ENCODE peak calls at places on chromosomes 2 and 18, in four cellular contexts. A, C, S and T are unnamed samples.

GRCh38 chr18:9353596-9353995 is 19.0 kb downstream of the TWSG1 start:
- DNase-seq in C (no peak), A (no peak), S (no peak), T (no peak)

GRCh38 chr2:182715121-182715895 is 749 bp upstream of the DNAJC10 start:
- DNase-seq in A (peak; percentile 11), C (no peak), S (peak; percentile 14), T (no peak)

GRCh38 chr2:237687666-237688065 is 60.3 kb downstream of the LRRFIP1 start:
- DNase-seq in S (peak; percentile 100), C (peak; percentile 85), A (peak; percentile 66), T (peak; percentile 64)

GRCh38 chr2:151808258-151809072 is 19.8 kb downstream of the ARL5A start:
- DNase-seq in C (no peak), A (no peak), S (no peak), T (no peak)

GRCh38 chr2:65636024-65636423 is 203.6 kb upstream of the SPRED2 start:
- DNase-seq in A (no peak), C (no peak), S (no peak), T (no peak)

GRCh38 chr2:148969585-148970180 is 68.8 kb upstream of the LYPD6B start:
- DNase-seq in C (no peak), S (no peak), A (no peak), T (no peak)

GRCh38 chr2:180311-180710 is 83.5 kb downstream of the SH3YL1 start:
- DNase-seq in C (no peak), A (no peak), S (no peak), T (no peak)

GRCh38 chr2:74026674-74027294 is 42.1 kb downstream of the TET3 start:
- DNase-seq in S (no peak), C (no peak), A (no peak), T (no peak)

GRCh38 chr2:207670887-207671286 is 40.6 kb upstream of the CCNYL1 start:
- DNase-seq in S (no peak), C (no peak), A (no peak), T (no peak)

GRCh38 chr2:32864337-32864736 is 82.4 kb upstream of the LTBP1 start:
- DNase-seq in C (no peak), A (no peak), S (peak; percentile 32), T (no peak)

GRCh38 chr2:54629914-54630609 is 93.4 kb upstream of the EML6 start:
- DNase-seq in S (peak; percentile 27), C (peak; percentile 34), A (peak; percentile 79), T (no peak)

GRCh38 chr18:80202264-80202998 is 44.9 kb downstream of the PARD6G start:
- DNase-seq in S (no peak), C (no peak), A (no peak), T (no peak)

GRCh38 chr2:207330912-207331311 is 165.2 kb upstream of the KLF7 start:
- DNase-seq in S (peak; percentile 97), A (peak; percentile 66), C (no peak), T (no peak)

GRCh38 chr2:160062283-160063005 is at the start of gene PLA2R1:
- DNase-seq in C (peak; percentile 79), S (peak; percentile 39), A (peak; percentile 67), T (peak; percentile 75)

GRCh38 chr2:26986576-26986975 is 16.1 kb downstream of the MAPRE3 start:
- DNase-seq in C (no peak), S (no peak), A (no peak), T (no peak)

GRCh38 chr18:27143580-27144287 is 41.4 kb downstream of the CHST9 start:
- DNase-seq in A (peak; percentile 29), C (no peak), S (no peak), T (no peak)

GRCh38 chr2:218861645-218862318 is 2.2 kb downstream of the WNT6 start:
- DNase-seq in A (no peak), C (no peak), S (no peak), T (no peak)

GRCh38 chr2:102392096-102392495 is 30.9 kb upstream of the IL18RAP start:
- DNase-seq in A (no peak), C (no peak), S (no peak), T (no peak)

GRCh38 chr2:160437273-160437672 is 56.3 kb downstream of the RBMS1 start:
- DNase-seq in A (no peak), S (no peak), C (no peak), T (no peak)

GRCh38 chr2:240427729-240428128 is 7.7 kb upstream of the GPC1 start:
- DNase-seq in S (no peak), A (no peak), C (no peak), T (no peak)

GRCh38 chr2:100038019-100038418 is 104.4 kb downstream of the AFF3 start:
- DNase-seq in C (no peak), A (no peak), S (no peak), T (no peak)

GRCh38 chr2:15797231-15797945 is 143.0 kb upstream of the MYCN start:
- DNase-seq in A (no peak), C (no peak), S (no peak), T (no peak)

GRCh38 chr18:64219511-64219910 is 70.6 kb upstream of the LINC00305 start:
- DNase-seq in C (no peak), S (no peak), A (no peak), T (no peak)

GRCh38 chr2:49123600-49123999 is 30.7 kb downstream of the FSHR start:
- DNase-seq in A (no peak), C (no peak), S (no peak), T (no peak)

GRCh38 chr2:196925768-196926561 is 542 bp downstream of the PGAP1 start:
- DNase-seq in C (peak; percentile 46), A (peak; percentile 42), S (no peak), T (peak; percentile 36)

GRCh38 chr2:190235101-190235500 is 84.5 kb downstream of the HIBCH start:
- DNase-seq in S (no peak), A (no peak), C (no peak), T (no peak)

GRCh38 chr2:144137705-144138428 is 382.1 kb downstream of the ZEB2 start:
- DNase-seq in C (no peak), A (no peak), S (peak; percentile 50), T (no peak)

GRCh38 chr2:95356821-95357700 is 45.4 kb upstream of the FAHD2A start:
- DNase-seq in S (no peak), A (no peak), C (peak; percentile 4), T (no peak)

GRCh38 chr2:156908825-156909224 is 348.7 kb upstream of the GALNT5 start:
- DNase-seq in A (no peak), C (no peak), S (peak; percentile 41), T (no peak)

GRCh38 chr2:100274566-100275199 is 47.6 kb downstream of the LONRF2 start:
- DNase-seq in C (no peak), S (no peak), A (no peak), T (no peak)

GRCh38 chr2:190156750-190157277 is 94.3 kb upstream of the MSTN start:
- DNase-seq in S (no peak), A (no peak), C (no peak), T (no peak)

GRCh38 chr2:165010556-165010955 is 55.2 kb upstream of the SLC38A11 start:
- DNase-seq in C (no peak), A (no peak), S (no peak), T (no peak)

DNA sequence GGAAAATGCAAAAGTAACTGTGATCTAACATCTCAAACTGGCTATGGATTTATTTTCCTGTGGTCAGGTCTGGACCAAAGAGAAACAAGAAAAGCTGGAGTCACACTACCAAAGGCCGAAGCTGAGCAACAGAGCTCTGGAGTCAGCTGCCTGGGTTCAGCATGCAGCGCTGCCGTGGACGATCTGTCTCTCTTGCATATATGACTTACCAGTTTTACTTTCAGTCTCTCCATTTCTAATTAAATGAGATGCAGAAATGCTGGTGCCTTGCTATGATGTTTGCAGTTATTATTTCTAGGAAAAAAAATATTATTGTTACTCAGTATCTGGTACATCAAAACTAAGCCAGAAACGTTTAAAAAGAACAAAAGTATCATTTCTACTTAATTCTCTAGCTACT is 813.2 kb downstream of the RNF144A start:
- DNase-seq in S (no peak), A (no peak), C (no peak), T (no peak)
- H3K4me3 ChIP-seq in S (no peak overlapping the region), A (no peak overlapping the region), C (no peak overlapping the region), T (no peak overlapping the region)

GRCh38 chr2:59390581-59390980 is 1149.5 kb upstream of the FANCL start:
- DNase-seq in C (no peak), A (no peak), S (no peak), T (no peak)

GRCh38 chr2:59398081-59398480 is 1155.4 kb downstream of the BCL11A start:
- DNase-seq in C (no peak), A (no peak), S (no peak), T (no peak)

GRCh38 chr2:59389240-59389639 is 1148.1 kb upstream of the FANCL start:
- DNase-seq in C (no peak), A (peak; percentile 70), S (no peak), T (no peak)

GRCh38 chr2:59399126-59399525 is 1154.3 kb downstream of the BCL11A start:
- DNase-seq in C (no peak), A (no peak), S (no peak), T (no peak)

GRCh38 chr2:59395119-59395518 is 1154.0 kb upstream of the FANCL start:
- DNase-seq in A (no peak), C (no peak), S (no peak), T (no peak)
- TF ChIP-seq CTCF in A (no peak), C (no peak), S (no peak), T (no peak)

GRCh38 chr2:7572460-7572859 is 655.2 kb downstream of the RNF144A start:
- DNase-seq in A (no peak), C (no peak), S (no peak), T (no peak)
- H3K4me3 ChIP-seq in A (no peak overlapping the region), C (no peak overlapping the region), S (no peak overlapping the region), T (no peak overlapping the region)

GRCh38 chr18:31478688-31479087 is 19.3 kb upstream of the DSG2 start:
- DNase-seq in A (no peak), C (no peak), S (no peak), T (no peak)

GRCh38 chr18:31484461-31484860 is 13.5 kb upstream of the DSG2 start:
- DNase-seq in A (no peak), C (no peak), S (no peak), T (no peak)

GRCh38 chr18:31487251-31488015 is 10.5 kb upstream of the DSG2 start:
- DNase-seq in C (no peak), A (peak; percentile 70), S (no peak), T (no peak)

GRCh38 chr18:31486165-31486564 is 11.8 kb upstream of the DSG2 start:
- DNase-seq in A (peak; percentile 57), S (no peak), C (no peak), T (no peak)

GRCh38 chr18:31482051-31482450 is 15.9 kb upstream of the DSG2 start:
- DNase-seq in A (no peak), S (no peak), C (no peak), T (no peak)
- TF ChIP-seq CTCF in A (no peak), S (no peak), C (no peak), T (no peak)

DNA sequence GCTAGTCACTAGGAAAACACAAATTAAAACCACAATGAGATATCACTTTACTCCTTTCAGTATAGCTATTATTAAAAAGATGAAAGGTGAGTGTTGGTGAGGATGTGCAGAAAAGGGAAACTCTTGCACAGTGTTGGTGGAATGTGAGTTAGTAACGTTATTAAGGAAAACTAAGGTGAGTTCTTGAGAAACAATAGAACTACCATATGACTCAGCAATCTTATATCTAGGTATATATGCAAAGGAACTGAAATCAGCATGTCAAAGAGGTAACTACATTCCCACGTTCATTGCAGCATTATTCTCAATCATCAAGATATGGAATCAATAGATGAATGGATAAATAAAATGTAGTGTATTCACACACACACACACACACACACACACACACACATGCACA is 117.3 kb upstream of the HNMT start:
- DNase-seq in A (no peak), S (no peak), C (no peak), T (no peak)
- H3K4me3 ChIP-seq in A (no peak overlapping the region), S (no peak overlapping the region), C (no peak overlapping the region), T (no peak overlapping the region)

GRCh38 chr2:191795711-191796110 is 51.2 kb downstream of the CAVIN2 start:
- DNase-seq in A (no peak), S (no peak), C (no peak), T (no peak)
- TF ChIP-seq CTCF in A (no peak), S (no peak), C (no peak), T (no peak)

GRCh38 chr2:213306320-213306942 is 22.2 kb downstream of the SPAG16 start:
- DNase-seq in A (peak; percentile 13), S (peak; percentile 48), C (peak; percentile 26), T (no peak)
- H3K4me3 ChIP-seq in A (no peak overlapping the region), S (no peak overlapping the region), C (no peak overlapping the region), T (no peak overlapping the region)